ENCODE peak calls at places on chromosomes 7 and 10, in five cellular contexts. C, T, S, G and U are unnamed samples.
A peak's percentile ranks its signal among the peaks of the same experiment; 100 is the strongest.

GRCh38 chr7:106317971-106318370 is 33.2 kb upstream of the NAMPT start:
- DNase-seq in C (no peak), T (no peak), S (no peak), G (no peak), U (no peak)

GRCh38 chr10:3140280-3140679 is 32.3 kb downstream of the PITRM1 start:
- DNase-seq in C (no peak), T (no peak), S (no peak), G (no peak), U (peak; percentile 59)

GRCh38 chr7:40802497-40802896 is 667.7 kb downstream of the SUGCT start:
- DNase-seq in C (no peak), T (no peak), S (no peak), G (no peak), U (no peak)

GRCh38 chr10:126084369-126084768 is 188.0 kb downstream of the FANK1 start:
- DNase-seq in C (no peak), T (no peak), S (no peak), G (no peak), U (no peak)

GRCh38 chr10:121484401-121484800 is 113.8 kb downstream of the FGFR2 start:
- DNase-seq in C (no peak), T (no peak), S (no peak), G (no peak), U (no peak)

GRCh38 chr7:150941983-150942590 is 36.0 kb downstream of the KCNH2 start:
- DNase-seq in C (no peak), T (no peak), S (no peak), G (no peak), U (peak; percentile 83)

GRCh38 chr7:115269486-115269885 is 347.6 kb downstream of the MDFIC start:
- DNase-seq in C (no peak), T (no peak), S (no peak), G (no peak), U (no peak)

GRCh38 chr10:84876116-84876999 is 548.0 kb downstream of the CCSER2 start:
- DNase-seq in C (no peak), T (no peak), S (no peak), G (no peak), U (no peak)

GRCh38 chr7:128117691-128118090 is 86.5 kb upstream of the LRRC4 start:
- DNase-seq in C (no peak), T (no peak), S (no peak), G (no peak), U (peak; percentile 53)

GRCh38 chr10:74976565-74976964 is 134.9 kb upstream of the SAMD8 start:
- DNase-seq in C (no peak), T (peak; percentile 33), S (no peak), G (no peak), U (no peak)

GRCh38 chr10:30493609-30494530 is 59.9 kb downstream of the MAP3K8 start:
- DNase-seq in C (no peak), T (no peak), S (no peak), G (no peak), U (peak; percentile 80)

GRCh38 chr10:14879055-14879800 is 562 bp downstream of the SUV39H2 start:
- DNase-seq in C (no peak), T (peak; percentile 52), S (peak; percentile 15), G (no peak), U (no peak)
- H3K27ac ChIP-seq in C (peak overlapping the region; percentile 72), T (peak overlapping the region; percentile 43), S (peak overlapping the region; percentile 98), G (peak overlapping the region; percentile 92), U (peak overlapping the region; percentile 94)

GRCh38 chr7:31642681-31643115 is 44.3 kb upstream of the PPP1R17 start:
- DNase-seq in C (no peak), T (no peak), S (no peak), G (peak; percentile 81), U (no peak)
- TF ChIP-seq POLR2AphosphoS5 in C (no peak), T (no peak), S (no peak), G (no peak), U (no peak)

DNA sequence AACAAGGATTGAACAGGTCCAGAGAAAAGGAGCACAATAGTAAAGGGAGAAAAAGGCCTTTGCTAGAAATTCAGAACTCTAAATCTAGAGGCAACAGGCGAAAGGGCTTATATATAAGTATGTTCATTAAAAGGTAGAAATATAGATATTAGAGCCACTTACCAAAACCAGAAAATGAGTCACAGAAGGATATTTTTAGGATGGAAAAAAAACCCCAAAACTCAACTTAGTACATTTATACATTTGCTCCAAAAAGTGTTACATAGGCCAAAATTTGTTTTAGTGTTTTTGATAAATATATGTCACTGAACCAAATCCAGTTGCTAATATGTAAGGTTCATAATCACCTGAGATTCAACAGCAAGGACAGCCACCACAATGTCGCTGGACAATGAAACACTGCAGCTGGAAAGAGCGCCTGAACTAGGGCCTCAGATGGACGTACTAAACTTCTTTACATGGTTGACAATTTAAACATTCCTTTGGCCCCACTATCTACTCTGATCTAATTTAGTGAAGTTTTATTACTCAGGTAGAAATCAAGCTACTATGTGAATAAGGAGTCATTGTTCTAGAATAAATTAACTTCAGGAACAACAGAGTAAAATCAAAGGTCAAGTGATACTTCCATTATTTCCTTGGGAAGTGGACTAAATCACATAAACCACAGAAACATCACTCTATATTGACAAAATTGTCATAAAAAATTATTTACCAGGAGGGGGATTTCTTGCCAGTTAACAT is 10.9 kb downstream of the FAM3C start:
- DNase-seq in C (no peak), T (no peak), S (no peak), G (no peak), U (no peak)
- H3K4me1 ChIP-seq in C (peaks cover 43% of the 10 kb centered on the region), T (peaks cover 11% of the 10 kb centered on the region), S (no peaks in the 10 kb centered on the region), G (peaks cover 17% of the 10 kb centered on the region), U (peaks cover 47% of the 10 kb centered on the region)

DNA sequence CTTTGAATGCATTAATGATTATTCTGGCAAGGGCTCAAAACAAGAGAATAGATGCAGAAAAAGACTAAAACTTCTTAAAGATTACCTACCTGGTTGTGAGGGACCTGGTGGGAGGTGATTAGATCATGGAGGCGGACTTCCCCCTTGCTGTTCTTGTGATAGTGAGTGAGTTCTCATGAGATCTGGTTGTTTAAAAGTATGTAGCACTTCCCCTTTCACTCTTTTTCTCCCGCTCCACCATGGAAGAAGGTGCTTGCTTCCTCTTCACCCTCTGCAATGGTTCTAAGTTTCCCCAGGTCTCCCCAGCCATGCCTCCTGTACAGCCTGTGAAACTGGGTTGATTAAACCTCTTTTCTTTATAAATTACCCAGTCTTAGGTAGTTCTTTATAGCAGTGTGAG is 226.6 kb downstream of the ARHGAP12 start:
- DNase-seq in C (no peak), T (no peak), S (no peak), G (no peak), U (no peak)
- H3K27ac ChIP-seq in C (peak overlapping the region; percentile 68), T (no peak overlapping the region), S (no peak overlapping the region), G (peak overlapping the region; percentile 83), U (peak overlapping the region; percentile 81)

DNA sequence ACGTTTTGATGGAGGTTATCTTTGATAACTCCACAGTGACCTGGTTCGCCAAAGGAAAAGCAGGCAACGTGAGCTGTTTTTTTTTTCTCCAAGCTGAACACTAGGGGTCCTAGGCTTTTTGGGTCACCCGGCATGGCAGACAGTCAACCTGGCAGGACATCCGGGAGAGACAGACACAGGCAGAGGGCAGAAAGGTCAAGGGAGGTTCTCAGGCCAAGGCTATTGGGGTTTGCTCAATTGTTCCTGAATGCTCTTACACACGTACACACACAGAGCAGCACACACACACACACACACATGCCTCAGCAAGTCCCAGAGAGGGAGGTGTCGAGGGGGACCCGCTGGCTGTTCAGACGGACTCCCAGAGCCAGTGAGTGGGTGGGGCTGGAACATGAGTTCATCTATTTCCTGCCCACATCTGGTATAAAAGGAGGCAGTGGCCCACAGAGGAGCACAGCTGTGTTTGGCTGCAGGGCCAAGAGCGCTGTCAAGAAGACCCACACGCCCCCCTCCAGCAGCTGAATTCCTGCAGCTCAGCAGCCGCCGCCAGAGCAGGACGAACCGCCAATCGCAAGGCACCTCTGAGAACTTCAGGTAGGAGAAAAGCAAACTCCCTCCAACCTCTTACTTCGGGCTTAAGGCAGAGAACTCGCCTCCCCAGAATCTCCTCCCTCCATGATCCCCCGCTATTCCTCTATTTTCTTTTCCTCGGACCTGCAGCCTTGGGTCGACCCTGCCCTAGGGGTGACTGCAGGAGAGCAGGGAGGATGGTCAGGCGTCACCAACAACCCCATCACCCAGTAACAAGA is at the start of gene SERPINE1:
- DNase-seq in C (peak; percentile 47), T (peak; percentile 82), S (peak; percentile 74), G (peak; percentile 97), U (peak; percentile 96)
- TF ChIP-seq POLR2AphosphoS5 in C (no peak), T (no peak), S (peak; percentile 77), G (peak; percentile 73), U (peak; percentile 70)

GRCh38 chr7:140211698-140212097 is 34.9 kb upstream of the KDM7A start:
- DNase-seq in C (no peak), T (no peak), S (no peak), G (no peak), U (no peak)
- H3K4me1 ChIP-seq in C (peaks cover 58% of the 10 kb centered on the region), T (no peaks in the 10 kb centered on the region), S (no peaks in the 10 kb centered on the region), G (no peaks in the 10 kb centered on the region), U (no peaks in the 10 kb centered on the region)

GRCh38 chr7:91264083-91264923 is at the start of gene FZD1:
- DNase-seq in C (peak; percentile 66), T (peak; percentile 98), S (peak; percentile 98), G (peak; percentile 99), U (peak; percentile 98)

GRCh38 chr7:91263359-91264082 is 712 bp upstream of the FZD1 start:
- DNase-seq in C (no peak), T (peak; percentile 62), S (peak; percentile 63), G (no peak), U (peak; percentile 68)

GRCh38 chr7:91265693-91266066 is 1.4 kb downstream of the FZD1 start:
- DNase-seq in C (no peak), T (peak; percentile 36), S (peak; percentile 23), G (no peak), U (peak; percentile 65)

GRCh38 chr7:91266067-91266930 is 2.1 kb downstream of the FZD1 start:
- DNase-seq in C (no peak), T (peak; percentile 45), S (peak; percentile 45), G (no peak), U (peak; percentile 79)

DNA sequence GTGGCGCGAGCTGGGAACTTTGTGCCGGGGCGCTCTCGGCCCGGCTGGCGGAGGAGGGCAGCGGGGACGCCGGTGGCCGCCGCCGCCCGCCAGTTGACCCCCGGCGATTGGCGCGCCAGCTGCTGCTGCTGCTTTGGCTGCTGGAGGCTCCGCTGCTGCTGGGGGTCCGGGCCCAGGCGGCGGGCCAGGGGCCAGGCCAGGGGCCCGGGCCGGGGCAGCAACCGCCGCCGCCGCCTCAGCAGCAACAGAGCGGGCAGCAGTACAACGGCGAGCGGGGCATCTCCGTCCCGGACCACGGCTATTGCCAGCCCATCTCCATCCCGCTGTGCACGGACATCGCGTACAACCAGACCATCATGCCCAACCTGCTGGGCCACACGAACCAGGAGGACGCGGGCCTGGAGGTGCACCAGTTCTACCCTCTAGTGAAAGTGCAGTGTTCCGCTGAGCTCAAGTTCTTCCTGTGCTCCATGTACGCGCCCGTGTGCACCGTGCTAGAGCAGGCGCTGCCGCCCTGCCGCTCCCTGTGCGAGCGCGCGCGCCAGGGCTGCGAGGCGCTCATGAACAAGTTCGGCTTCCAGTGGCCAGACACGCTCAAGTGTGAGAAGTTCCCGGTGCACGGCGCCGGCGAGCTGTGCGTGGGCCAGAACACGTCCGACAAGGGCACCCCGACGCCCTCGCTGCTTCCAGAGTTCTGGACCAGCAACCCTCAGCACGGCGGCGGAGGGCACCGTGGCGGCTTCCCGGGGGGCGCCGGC is 870 bp downstream of the FZD1 start:
- DNase-seq in C (no peak), T (peak; percentile 56), S (peak; percentile 39), G (no peak), U (peak; percentile 77)
- H3K27ac ChIP-seq in C (no peak overlapping the region), T (no peak overlapping the region), S (peak overlapping the region; percentile 97), G (peak overlapping the region; percentile 95), U (peak overlapping the region; percentile 97)

GRCh38 chr7:39589323-39590111 is 23.3 kb downstream of the YAE1 start:
- DNase-seq in C (peak; percentile 45), T (peak; percentile 78), S (no peak), G (no peak), U (no peak)
- TF ChIP-seq POLR2AphosphoS5 in C (no peak), T (no peak), S (no peak), G (no peak), U (no peak)